ENCODE peak calls at places on chromosomes 11 and 22, in six cellular contexts. One of them, this sample, is unnamed.

GRCh38 chr22:28105396-28105795 is 186.3 kb upstream of the PITPNB start:
- DNase-seq in heart right ventricle: peak; percentile 13
- DNase-seq in astrocyte: no peak
- DNase-seq in IMR-90: no peak
- DNase-seq in foreskin fibroblast: no peak
- DNase-seq in lower lobe of right lung: no peak
- DNase-seq in this sample: peak; percentile 14

GRCh38 chr11:115724709-115725108 is 220.5 kb upstream of the CADM1 start:
- DNase-seq in heart right ventricle: no peak
- DNase-seq in astrocyte: peak; percentile 72
- DNase-seq in IMR-90: peak; percentile 90
- DNase-seq in foreskin fibroblast: no peak
- DNase-seq in lower lobe of right lung: no peak
- DNase-seq in this sample: no peak

GRCh38 chr22:42383287-42383686 is 48.9 kb downstream of the NFAM1 start:
- DNase-seq in heart right ventricle: no peak
- DNase-seq in astrocyte: no peak
- DNase-seq in IMR-90: no peak
- DNase-seq in foreskin fibroblast: no peak
- DNase-seq in lower lobe of right lung: no peak
- DNase-seq in this sample: no peak

GRCh38 chr11:58428021-58428420 is at the start of gene OR5B2:
- DNase-seq in heart right ventricle: no peak
- DNase-seq in astrocyte: no peak
- DNase-seq in IMR-90: no peak
- DNase-seq in foreskin fibroblast: no peak
- DNase-seq in lower lobe of right lung: no peak
- DNase-seq in this sample: no peak

GRCh38 chr11:61028135-61028729 is 56.8 kb downstream of the CD6 start:
- DNase-seq in heart right ventricle: no peak
- DNase-seq in astrocyte: no peak
- DNase-seq in IMR-90: no peak
- DNase-seq in foreskin fibroblast: no peak
- DNase-seq in lower lobe of right lung: no peak
- DNase-seq in this sample: no peak

GRCh38 chr11:81255905-81256304 is 1477.8 kb downstream of the FAM181B start:
- DNase-seq in heart right ventricle: no peak
- DNase-seq in astrocyte: no peak
- DNase-seq in IMR-90: no peak
- DNase-seq in foreskin fibroblast: no peak
- DNase-seq in lower lobe of right lung: no peak
- DNase-seq in this sample: no peak

GRCh38 chr22:36213596-36213995 is 12.0 kb upstream of the APOL4 start:
- DNase-seq in heart right ventricle: no peak
- DNase-seq in astrocyte: no peak
- DNase-seq in IMR-90: no peak
- DNase-seq in foreskin fibroblast: no peak
- DNase-seq in lower lobe of right lung: no peak
- DNase-seq in this sample: no peak

GRCh38 chr11:77547863-77548551 is 41.7 kb upstream of the AQP11 start:
- DNase-seq in heart right ventricle: peak; percentile 41
- DNase-seq in astrocyte: peak; percentile 47
- DNase-seq in IMR-90: peak; percentile 79
- DNase-seq in foreskin fibroblast: peak; percentile 44
- DNase-seq in lower lobe of right lung: no peak
- DNase-seq in this sample: peak; percentile 86

GRCh38 chr11:44607324-44607962 is 42.0 kb downstream of the CD82 start:
- DNase-seq in heart right ventricle: no peak
- DNase-seq in astrocyte: peak; percentile 20
- DNase-seq in IMR-90: peak; percentile 52
- DNase-seq in foreskin fibroblast: peak; percentile 49
- DNase-seq in lower lobe of right lung: no peak
- DNase-seq in this sample: no peak

GRCh38 chr22:37443086-37443485 is 15.8 kb upstream of the ELFN2 start:
- DNase-seq in heart right ventricle: no peak
- DNase-seq in astrocyte: no peak
- DNase-seq in IMR-90: no peak
- DNase-seq in foreskin fibroblast: no peak
- DNase-seq in lower lobe of right lung: no peak
- DNase-seq in this sample: no peak

GRCh38 chr11:34621876-34622275 is 983 bp downstream of the EHF start:
- DNase-seq in heart right ventricle: no peak
- DNase-seq in astrocyte: no peak
- DNase-seq in IMR-90: no peak
- DNase-seq in foreskin fibroblast: no peak
- DNase-seq in lower lobe of right lung: no peak
- DNase-seq in this sample: no peak

GRCh38 chr22:46062971-46063631 is 86.1 kb upstream of the WNT7B start:
- DNase-seq in heart right ventricle: no peak
- DNase-seq in astrocyte: peak; percentile 3
- DNase-seq in IMR-90: no peak
- DNase-seq in foreskin fibroblast: no peak
- DNase-seq in lower lobe of right lung: peak; percentile 24
- DNase-seq in this sample: no peak

GRCh38 chr22:46060292-46061123 is 83.5 kb upstream of the WNT7B start:
- DNase-seq in heart right ventricle: no peak
- DNase-seq in astrocyte: peak; percentile 14
- DNase-seq in IMR-90: no peak
- DNase-seq in foreskin fibroblast: no peak
- DNase-seq in lower lobe of right lung: peak; percentile 4
- DNase-seq in this sample: no peak

GRCh38 chr22:46062232-46062615 is 85.3 kb upstream of the WNT7B start:
- DNase-seq in heart right ventricle: no peak
- DNase-seq in astrocyte: no peak
- DNase-seq in IMR-90: no peak
- DNase-seq in foreskin fibroblast: no peak
- DNase-seq in lower lobe of right lung: no peak
- DNase-seq in this sample: no peak

GRCh38 chr22:46061124-46061410 is 84.1 kb upstream of the WNT7B start:
- DNase-seq in heart right ventricle: no peak
- DNase-seq in astrocyte: no peak
- DNase-seq in IMR-90: no peak
- DNase-seq in foreskin fibroblast: no peak
- DNase-seq in lower lobe of right lung: no peak
- DNase-seq in this sample: no peak

GRCh38 chr22:46061431-46062231 is 84.7 kb upstream of the WNT7B start:
- DNase-seq in heart right ventricle: no peak
- DNase-seq in astrocyte: no peak
- DNase-seq in IMR-90: no peak
- DNase-seq in foreskin fibroblast: no peak
- DNase-seq in lower lobe of right lung: peak; percentile 46
- DNase-seq in this sample: no peak
- H3K4me3 ChIP-seq in heart right ventricle: peak overlapping the region; percentile 7
- H3K4me3 ChIP-seq in astrocyte: no peak overlapping the region
- H3K4me3 ChIP-seq in IMR-90: no peak overlapping the region
- H3K4me3 ChIP-seq in foreskin fibroblast: no peak overlapping the region
- H3K4me3 ChIP-seq in lower lobe of right lung: peak overlapping the region; percentile 20
- H3K4me3 ChIP-seq in this sample: no peak overlapping the region

GRCh38 chr11:130198964-130199363 is 39.4 kb downstream of the ST14 start:
- DNase-seq in heart right ventricle: no peak
- DNase-seq in astrocyte: no peak
- DNase-seq in IMR-90: no peak
- DNase-seq in foreskin fibroblast: no peak
- DNase-seq in lower lobe of right lung: no peak
- DNase-seq in this sample: no peak
- TF ChIP-seq CTCF in heart right ventricle: no peak
- TF ChIP-seq CTCF in astrocyte: no peak
- TF ChIP-seq CTCF in IMR-90: no peak
- TF ChIP-seq CTCF in foreskin fibroblast: no peak
- TF ChIP-seq CTCF in lower lobe of right lung: no peak
- TF ChIP-seq CTCF in this sample: no peak

GRCh38 chr11:86550757-86551156 is 121.7 kb downstream of the ME3 start:
- DNase-seq in heart right ventricle: no peak
- DNase-seq in astrocyte: no peak
- DNase-seq in IMR-90: no peak
- DNase-seq in foreskin fibroblast: no peak
- DNase-seq in lower lobe of right lung: no peak
- DNase-seq in this sample: no peak

GRCh38 chr11:86551286-86551685 is 121.1 kb downstream of the ME3 start:
- DNase-seq in heart right ventricle: peak; percentile 40
- DNase-seq in astrocyte: peak; percentile 98
- DNase-seq in IMR-90: peak; percentile 95
- DNase-seq in foreskin fibroblast: peak; percentile 80
- DNase-seq in lower lobe of right lung: no peak
- DNase-seq in this sample: peak; percentile 98

GRCh38 chr11:86551693-86552092 is 120.7 kb downstream of the ME3 start:
- DNase-seq in heart right ventricle: no peak
- DNase-seq in astrocyte: no peak
- DNase-seq in IMR-90: no peak
- DNase-seq in foreskin fibroblast: no peak
- DNase-seq in lower lobe of right lung: no peak
- DNase-seq in this sample: no peak

GRCh38 chr11:86547727-86548126 is 124.7 kb downstream of the ME3 start:
- DNase-seq in heart right ventricle: no peak
- DNase-seq in astrocyte: no peak
- DNase-seq in IMR-90: no peak
- DNase-seq in foreskin fibroblast: no peak
- DNase-seq in lower lobe of right lung: no peak
- DNase-seq in this sample: peak; percentile 20

DNA sequence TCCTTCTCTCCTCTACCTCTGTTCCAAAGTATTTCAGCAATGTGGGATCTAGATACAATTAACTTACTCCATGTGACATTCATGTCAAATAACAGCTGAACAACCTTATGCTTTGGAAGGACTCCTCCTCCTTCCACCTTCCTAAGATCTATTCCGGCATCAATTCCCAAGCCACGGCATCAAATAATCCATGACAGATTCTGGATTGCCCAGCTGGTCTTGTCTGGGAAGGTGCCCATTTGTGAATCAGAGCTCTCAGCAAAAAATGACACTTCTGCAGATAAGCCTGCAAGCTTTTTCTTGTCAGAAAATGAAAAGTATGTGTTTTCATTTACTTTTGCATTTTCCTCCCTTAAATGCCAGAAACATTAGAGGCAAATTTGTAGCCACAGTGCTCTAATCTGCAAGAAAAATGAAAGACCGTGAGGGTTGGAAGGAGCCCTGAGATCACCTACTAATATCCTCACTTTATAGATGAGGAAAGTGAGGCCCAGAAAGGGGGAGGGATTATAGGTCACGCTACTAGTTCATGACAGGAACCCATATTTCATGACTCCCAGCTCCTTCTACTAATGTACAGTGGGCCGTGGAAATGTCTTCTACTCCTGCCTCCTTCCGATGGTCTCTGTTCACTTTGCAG is 124.0 kb downstream of the ME3 start:
- DNase-seq in heart right ventricle: no peak
- DNase-seq in astrocyte: peak; percentile 79
- DNase-seq in IMR-90: peak; percentile 80
- DNase-seq in foreskin fibroblast: peak; percentile 56
- DNase-seq in lower lobe of right lung: no peak
- DNase-seq in this sample: peak; percentile 94
- H3K4me3 ChIP-seq in heart right ventricle: no peak overlapping the region
- H3K4me3 ChIP-seq in astrocyte: no peak overlapping the region
- H3K4me3 ChIP-seq in IMR-90: no peak overlapping the region
- H3K4me3 ChIP-seq in foreskin fibroblast: no peak overlapping the region
- H3K4me3 ChIP-seq in lower lobe of right lung: no peak overlapping the region
- H3K4me3 ChIP-seq in this sample: no peak overlapping the region

DNA sequence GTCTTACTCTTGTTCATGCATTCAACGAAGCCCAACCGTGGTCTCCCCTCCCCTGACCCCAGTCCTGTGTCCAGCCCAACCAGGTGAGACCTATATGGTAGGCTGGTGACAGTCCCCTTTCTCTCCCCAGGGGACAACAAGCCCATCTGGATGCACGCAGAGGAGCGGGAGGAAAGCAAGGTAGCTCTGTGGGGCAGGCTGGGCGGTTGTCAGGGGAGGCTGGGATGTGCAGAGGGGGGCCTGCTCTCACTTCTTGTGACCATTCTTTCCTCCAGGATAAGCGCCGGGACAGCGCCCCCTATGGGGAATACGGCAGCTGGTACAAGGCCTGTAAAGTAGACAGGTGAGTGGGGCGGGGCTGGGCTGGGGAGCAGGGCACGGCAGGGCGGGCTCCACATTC is 3.5 kb upstream of the RAB1B start:
- DNase-seq in heart right ventricle: no peak
- DNase-seq in astrocyte: no peak
- DNase-seq in IMR-90: no peak
- DNase-seq in foreskin fibroblast: no peak
- DNase-seq in lower lobe of right lung: no peak
- DNase-seq in this sample: no peak
- TF ChIP-seq CTCF in heart right ventricle: no peak
- TF ChIP-seq CTCF in astrocyte: no peak
- TF ChIP-seq CTCF in IMR-90: peak; percentile 37
- TF ChIP-seq CTCF in foreskin fibroblast: no peak
- TF ChIP-seq CTCF in lower lobe of right lung: peak; percentile 12
- TF ChIP-seq CTCF in this sample: peak; percentile 43